ENCODE peak calls at places on chromosomes 12 and 14, in seven cellular contexts. C is mammary epithelial cell; P is neuronal stem cell; F is CD4-positive, alpha-beta memory T cell; O is aorta; U is fibroblast of lung; T is sigmoid colon. Y is an unnamed sample.

GRCh38 chr14:95870772-95871171 is 5.9 kb upstream of the TUNAR start:
- DNase-seq in C (no peak), P (no peak), F (no peak), O (no peak), T (no peak), U (no peak), Y (no peak)

GRCh38 chr14:33879684-33880286 is 71.1 kb downstream of the EGLN3 start:
- DNase-seq in F (no peak), O (no peak), C (no peak), T (no peak), U (no peak), P (no peak), Y (no peak)

GRCh38 chr14:98769326-98769725 is 502.7 kb downstream of the BCL11B start:
- DNase-seq in T (no peak), U (no peak), C (no peak), F (no peak), P (no peak), O (no peak), Y (no peak)

GRCh38 chr14:99756796-99757195 is 36.4 kb upstream of the EML1 start:
- DNase-seq in U (peak; percentile 63), O (peak; percentile 70), P (no peak), C (no peak), F (no peak), T (peak; percentile 67), Y (no peak)

GRCh38 chr12:91687052-91688017 is 458.3 kb downstream of the BTG1 start:
- DNase-seq in F (peak; percentile 60), P (no peak), O (no peak), C (peak; percentile 75), U (peak; percentile 70), T (no peak), Y (peak; percentile 41)

GRCh38 chr12:79298511-79298910 is 392.3 kb downstream of the PAWR start:
- DNase-seq in O (no peak), P (no peak), F (no peak), C (no peak), U (no peak), T (no peak), Y (no peak)

GRCh38 chr14:102590667-102591099 is 1.8 kb upstream of the RCOR1 start:
- DNase-seq in O (peak; percentile 78), T (no peak), F (no peak), U (peak; percentile 35), C (peak; percentile 65), P (no peak), Y (no peak)

GRCh38 chr12:43362910-43363694 is 188.9 kb downstream of the ADAMTS20 start:
- DNase-seq in C (peak; percentile 58), F (no peak), T (no peak), U (peak; percentile 28), O (no peak), P (no peak), Y (no peak)

GRCh38 chr12:104750061-104750460 is 208.0 kb downstream of the SLC41A2 start:
- DNase-seq in C (no peak), O (no peak), F (no peak), U (peak; percentile 83), P (no peak), T (no peak), Y (peak; percentile 55)

GRCh38 chr12:38904932-38905479 is 385 bp downstream of the CPNE8 start:
- DNase-seq in P (peak; percentile 43), C (peak; percentile 90), F (peak; percentile 48), O (peak; percentile 95), T (peak; percentile 95), U (peak; percentile 79), Y (peak; percentile 54)

GRCh38 chr14:34682787-34683321 is 31.5 kb downstream of the CFL2 start:
- DNase-seq in O (no peak), P (no peak), F (no peak), C (no peak), U (peak; percentile 73), T (no peak), Y (no peak)

GRCh38 chr14:88553886-88554457 is 835 bp downstream of the PTPN21 start:
- DNase-seq in U (peak; percentile 32), C (no peak), F (peak; percentile 22), T (no peak), P (no peak), O (no peak), Y (no peak)

GRCh38 chr12:42669471-42669997 is 80.0 kb upstream of the PRICKLE1 start:
- DNase-seq in P (no peak), F (no peak), C (no peak), T (no peak), O (no peak), U (peak; percentile 72), Y (no peak)

GRCh38 chr12:21627924-21628323 is 23.3 kb upstream of the GYS2 start:
- DNase-seq in O (no peak), P (no peak), C (no peak), U (no peak), F (no peak), T (no peak), Y (no peak)

GRCh38 chr14:21902561-21903199 is 229.1 kb upstream of the OR4E1 start:
- DNase-seq in T (no peak), F (no peak), O (no peak), C (peak; percentile 2), P (no peak), U (no peak), Y (no peak)

GRCh38 chr12:12701457-12701856 is 5.5 kb upstream of the GPR19 start:
- DNase-seq in P (no peak), C (no peak), F (no peak), U (no peak), T (no peak), O (no peak), Y (no peak)

GRCh38 chr14:69323266-69323966 is 63.5 kb downstream of the GALNT16 start:
- DNase-seq in U (no peak), P (no peak), T (peak; percentile 48), O (peak; percentile 53), C (no peak), F (no peak), Y (no peak)

GRCh38 chr12:51323966-51324895 is at the start of gene BIN2:
- DNase-seq in C (no peak), F (peak; percentile 80), U (no peak), P (no peak), T (no peak), O (peak; percentile 80), Y (no peak)

GRCh38 chr14:102212845-102213244 is 73.1 kb downstream of the WDR20 start:
- DNase-seq in P (no peak), C (no peak), F (no peak), O (peak; percentile 21), T (peak; percentile 24), U (no peak), Y (no peak)

GRCh38 chr12:7155471-7156034 is 25.4 kb downstream of the CLSTN3 start:
- DNase-seq in T (peak; percentile 60), F (no peak), C (peak; percentile 43), O (peak; percentile 75), U (no peak), P (no peak), Y (no peak)

GRCh38 chr14:52313903-52314481 is at the start of gene PTGER2:
- DNase-seq in T (peak; percentile 92), F (peak; percentile 71), P (peak; percentile 59), U (peak; percentile 92), C (peak; percentile 93), O (peak; percentile 97), Y (peak; percentile 43)

GRCh38 chr12:14111230-14111865 is 129.9 kb upstream of the GRIN2B start:
- DNase-seq in T (no peak), O (no peak), P (no peak), U (no peak), F (no peak), C (no peak), Y (no peak)

GRCh38 chr14:30426463-30426862 is 132.5 kb upstream of the G2E3 start:
- DNase-seq in P (no peak), C (no peak), O (no peak), F (no peak), U (no peak), T (no peak), Y (no peak)

GRCh38 chr14:30417121-30417520 is 141.8 kb upstream of the G2E3 start:
- DNase-seq in P (no peak), O (no peak), U (no peak), F (no peak), T (no peak), C (no peak), Y (no peak)

GRCh38 chr14:30417999-30418398 is 141.0 kb upstream of the G2E3 start:
- DNase-seq in O (no peak), P (no peak), F (no peak), C (no peak), T (no peak), U (no peak), Y (no peak)

GRCh38 chr14:30419037-30419436 is 139.9 kb upstream of the G2E3 start:
- DNase-seq in P (no peak), U (no peak), F (no peak), O (no peak), C (no peak), T (no peak), Y (no peak)

GRCh38 chr14:30420489-30420888 is 138.5 kb upstream of the G2E3 start:
- DNase-seq in U (no peak), C (no peak), P (no peak), T (no peak), O (no peak), F (no peak), Y (no peak)
- H3K27ac ChIP-seq in U (no peak overlapping the region), C (no peak overlapping the region), P (no peak overlapping the region), T (no peak overlapping the region), O (no peak overlapping the region), F (no peak overlapping the region), Y (no peak overlapping the region)

GRCh38 chr12:59077153-59077930 is 157.0 kb upstream of the LRIG3 start:
- DNase-seq in U (no peak), C (peak; percentile 89), P (no peak), O (no peak), F (no peak), T (no peak), Y (peak; percentile 84)
- H3K27ac ChIP-seq in U (no peak overlapping the region), C (peak overlapping the region; percentile 95), P (no peak overlapping the region), O (no peak overlapping the region), F (no peak overlapping the region), T (peak overlapping the region; percentile 5), Y (peak overlapping the region; percentile 92)

GRCh38 chr14:77203611-77204456 is 22.2 kb downstream of the TMEM63C start:
- DNase-seq in P (no peak), F (no peak), O (no peak), C (no peak), U (no peak), T (no peak), Y (no peak)

GRCh38 chr14:77205566-77205965 is 24.0 kb downstream of the TMEM63C start:
- DNase-seq in P (no peak), T (no peak), O (no peak), U (no peak), C (no peak), F (no peak), Y (no peak)

GRCh38 chr14:77206261-77206824 is 24.7 kb downstream of the TMEM63C start:
- DNase-seq in T (no peak), O (no peak), F (no peak), C (no peak), U (no peak), P (no peak), Y (no peak)

GRCh38 chr14:77204907-77205306 is 23.3 kb downstream of the TMEM63C start:
- DNase-seq in T (no peak), C (no peak), O (no peak), P (no peak), F (no peak), U (no peak), Y (no peak)

GRCh38 chr14:77204457-77204796 is 22.8 kb downstream of the TMEM63C start:
- DNase-seq in F (no peak), T (no peak), C (no peak), U (no peak), O (no peak), P (no peak), Y (no peak)
- H3K27ac ChIP-seq in F (no peak overlapping the region), T (no peak overlapping the region), C (no peak overlapping the region), U (no peak overlapping the region), O (no peak overlapping the region), P (no peak overlapping the region), Y (no peak overlapping the region)

GRCh38 chr14:104797112-104798044 is 1.8 kb upstream of the AKT1 start:
- DNase-seq in T (no peak), F (no peak), U (no peak), C (no peak), O (no peak), P (no peak), Y (no peak)
- H3K27ac ChIP-seq in T (peak overlapping the region; percentile 100), F (no peak overlapping the region), U (no peak overlapping the region), C (no peak overlapping the region), O (no peak overlapping the region), P (no peak overlapping the region), Y (no peak overlapping the region)